ENCODE peak calls at places on chromosomes 5 and 9, in seven cellular contexts. G is ovary; F is AG04449; Z is activated CD8-positive, alpha-beta T cell treated with anti-CD3 and anti-CD28 coated beads for 36 hours; P is cardiac fibroblast; Q is neural progenitor cell; H is bronchial epithelial cell. S is an unnamed sample.

GRCh38 chr5:160165137-160166068 is 46.2 kb upstream of the PWWP2A start:
- DNase-seq in G (peak; percentile 89), F (peak; percentile 94), Z (peak; percentile 32), P (peak; percentile 100), Q (peak; percentile 83), H (peak; percentile 97), S (peak; percentile 99)

GRCh38 chr5:123157797-123158528 is 68.9 kb downstream of the PRDM6 start:
- DNase-seq in G (no peak), F (peak; percentile 29), Z (no peak), P (peak; percentile 45), Q (no peak), H (peak; percentile 84), S (peak; percentile 69)

GRCh38 chr5:124030043-124030461 is 518.1 kb downstream of the CSNK1G3 start:
- DNase-seq in G (no peak), F (no peak), Z (no peak), P (no peak), Q (peak; percentile 12), H (no peak), S (no peak)

GRCh38 chr5:53219610-53220009 is 110.1 kb upstream of the MOCS2 start:
- DNase-seq in G (no peak), F (no peak), Z (no peak), P (no peak), Q (no peak), H (no peak), S (no peak)

GRCh38 chr9:89802809-89803355 is 198.1 kb downstream of the GADD45G start:
- DNase-seq in G (peak; percentile 45), F (no peak), Z (no peak), P (no peak), Q (no peak), H (peak; percentile 15), S (no peak)

GRCh38 chr9:14395300-14396082 is 81.5 kb upstream of the NFIB start:
- DNase-seq in G (peak; percentile 47), F (no peak), Z (no peak), P (no peak), Q (no peak), H (no peak), S (no peak)

GRCh38 chr5:168992687-168993086 is 308.3 kb downstream of the SLIT3 start:
- DNase-seq in G (no peak), F (no peak), Z (no peak), P (no peak), Q (peak; percentile 59), H (no peak), S (no peak)

GRCh38 chr5:67364381-67364970 is 167.9 kb upstream of the CD180 start:
- DNase-seq in G (no peak), F (no peak), Z (no peak), P (no peak), Q (no peak), H (no peak), S (no peak)

GRCh38 chr9:27247756-27248155 is 49.2 kb downstream of the EQTN start:
- DNase-seq in G (no peak), F (no peak), Z (peak; percentile 38), P (peak; percentile 68), Q (peak; percentile 71), H (peak; percentile 75), S (peak; percentile 40)

GRCh38 chr9:101791938-101792337 is 53.5 kb upstream of the GRIN3A start:
- DNase-seq in G (no peak), F (no peak), Z (peak; percentile 48), P (peak; percentile 29), Q (peak; percentile 70), H (peak; percentile 32), S (no peak)

GRCh38 chr5:172637122-172637580 is 3.9 kb upstream of the NEURL1B start:
- DNase-seq in G (no peak), F (no peak), Z (no peak), P (no peak), Q (no peak), H (peak; percentile 81), S (no peak)

GRCh38 chr9:98764351-98764750 is 32.0 kb downstream of the ANKS6 start:
- DNase-seq in G (no peak), F (no peak), Z (no peak), P (no peak), Q (no peak), H (peak; percentile 67), S (peak; percentile 50)

GRCh38 chr9:69515810-69516209 is 156.4 kb downstream of the APBA1 start:
- DNase-seq in G (no peak), F (no peak), Z (no peak), P (no peak), Q (no peak), H (no peak), S (no peak)

GRCh38 chr5:102760815-102761214 is 5.7 kb downstream of the PAM start:
- DNase-seq in G (no peak), F (no peak), Z (no peak), P (peak; percentile 23), Q (peak; percentile 31), H (no peak), S (peak; percentile 77)

GRCh38 chr5:58184910-58185309 is 275.0 kb downstream of the PLK2 start:
- DNase-seq in G (no peak), F (no peak), Z (no peak), P (peak; percentile 61), Q (no peak), H (peak; percentile 73), S (peak; percentile 50)

GRCh38 chr9:19641046-19641445 is 147.8 kb downstream of the SLC24A2 start:
- DNase-seq in G (no peak), F (no peak), Z (no peak), P (peak; percentile 4), Q (peak; percentile 36), H (no peak), S (peak; percentile 0)
- TF ChIP-seq CTCF in G (no peak), F (no peak), Z (no peak), P (no peak), Q (peak; percentile 43), H (peak; percentile 15), S (peak; percentile 27)

GRCh38 chr9:86275962-86276361 is 6.4 kb downstream of the ISCA1 start:
- DNase-seq in G (no peak), F (no peak), Z (no peak), P (peak; percentile 21), Q (peak; percentile 27), H (no peak), S (no peak)
- TF ChIP-seq CTCF in G (no peak), F (peak; percentile 17), Z (peak; percentile 37), P (peak; percentile 16), Q (peak; percentile 53), H (no peak), S (peak; percentile 28)

DNA sequence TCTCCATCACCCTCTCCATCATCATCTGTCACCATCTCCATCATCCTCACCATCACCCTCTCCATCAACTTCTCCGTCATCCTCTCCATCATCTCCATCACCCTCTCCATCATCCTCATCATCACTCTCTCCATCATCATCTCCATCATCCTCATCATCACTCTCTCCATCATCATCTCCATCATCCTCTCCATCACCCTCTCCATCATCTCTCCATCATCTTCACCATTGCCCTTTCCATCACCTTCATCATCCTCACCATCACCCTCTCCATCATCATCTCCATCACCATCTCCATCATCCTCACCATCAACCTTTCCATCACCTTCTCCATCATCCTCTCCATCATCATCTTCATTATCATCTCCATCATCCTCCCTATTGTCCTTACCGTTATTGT is 565.5 kb upstream of the SGCD start:
- DNase-seq in G (no peak), F (no peak), Z (no peak), P (no peak), Q (no peak), H (no peak), S (no peak)
- TF ChIP-seq CTCF in G (no peak), F (no peak), Z (no peak), P (no peak), Q (no peak), H (no peak), S (no peak)

DNA sequence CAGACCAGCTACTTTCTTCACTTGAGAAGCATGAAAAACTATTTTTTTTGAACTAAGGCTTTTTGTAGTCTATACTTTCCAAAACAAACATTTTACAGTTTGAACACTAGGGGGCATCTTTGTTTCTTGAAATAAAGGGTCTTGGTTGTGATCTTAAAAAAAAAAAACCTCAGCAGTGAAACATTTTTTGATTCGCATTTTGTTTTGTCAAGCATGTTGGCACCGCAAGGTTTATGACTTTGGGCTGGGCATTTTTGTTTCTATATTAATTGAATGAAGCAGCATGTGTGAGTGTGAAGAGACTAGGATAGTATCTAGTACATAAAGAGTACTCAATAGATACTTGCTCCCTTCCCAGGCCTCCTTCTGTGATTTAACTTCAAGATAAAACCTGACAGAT is 31.6 kb upstream of the ACOT12 start:
- DNase-seq in G (no peak), F (no peak), Z (no peak), P (peak; percentile 65), Q (peak; percentile 55), H (peak; percentile 46), S (peak; percentile 57)
- TF ChIP-seq CTCF in G (peak; percentile 40), F (no peak), Z (peak; percentile 83), P (peak; percentile 43), Q (peak; percentile 82), H (peak; percentile 45), S (peak; percentile 63)

GRCh38 chr9:74369844-74370243 is 127.3 kb upstream of the RORB start:
- DNase-seq in G (no peak), F (no peak), Z (no peak), P (no peak), Q (no peak), H (no peak), S (no peak)
- TF ChIP-seq CTCF in G (no peak), F (no peak), Z (no peak), P (no peak), Q (no peak), H (no peak), S (no peak)